ENCODE peak calls at places on chromosome 3, in eight cellular contexts. One of them, this sample, is unnamed.

GRCh38 chr3:108804437-108804836 is 18.1 kb upstream of the TRAT1 start:
- DNase-seq in HFF-Myc: no peak
- DNase-seq in fibroblast of lung: peak
- DNase-seq in AML-193: no peak
- DNase-seq in H9: no peak
- DNase-seq in iris pigment epithelial cell: peak
- DNase-seq in neural crest cell: no peak
- DNase-seq in activated CD8-positive, alpha-beta memory T cell treated with anti-CD3 and anti-CD28 coated beads, Interleukin-2, amount 50 U/mL, for 48 hours: no peak
- DNase-seq in this sample: peak

GRCh38 chr3:111763101-111763500 is 96.0 kb upstream of the PHLDB2 start:
- DNase-seq in neural crest cell: no peak
- DNase-seq in fibroblast of lung: peak
- DNase-seq in AML-193: no peak
- DNase-seq in activated CD8-positive, alpha-beta memory T cell treated with anti-CD3 and anti-CD28 coated beads, Interleukin-2, amount 50 U/mL, for 48 hours: no peak
- DNase-seq in iris pigment epithelial cell: peak
- DNase-seq in H9: no peak
- DNase-seq in HFF-Myc: no peak
- DNase-seq in this sample: peak

GRCh38 chr3:175001091-175001490 is 142.0 kb downstream of the NAALADL2 start:
- DNase-seq in neural crest cell: no peak
- DNase-seq in activated CD8-positive, alpha-beta memory T cell treated with anti-CD3 and anti-CD28 coated beads, Interleukin-2, amount 50 U/mL, for 48 hours: no peak
- DNase-seq in HFF-Myc: no peak
- DNase-seq in H9: no peak
- DNase-seq in fibroblast of lung: no peak
- DNase-seq in iris pigment epithelial cell: peak
- DNase-seq in AML-193: no peak
- DNase-seq in this sample: no peak

GRCh38 chr3:98274914-98275313 is 7.4 kb upstream of the OR5H2 start:
- DNase-seq in iris pigment epithelial cell: no peak
- DNase-seq in neural crest cell: no peak
- DNase-seq in H9: peak
- DNase-seq in AML-193: no peak
- DNase-seq in fibroblast of lung: no peak
- DNase-seq in HFF-Myc: no peak
- DNase-seq in activated CD8-positive, alpha-beta memory T cell treated with anti-CD3 and anti-CD28 coated beads, Interleukin-2, amount 50 U/mL, for 48 hours: no peak
- DNase-seq in this sample: no peak

GRCh38 chr3:110542552-110543164 is 529.0 kb upstream of the NECTIN3 start:
- DNase-seq in AML-193: no peak
- DNase-seq in HFF-Myc: no peak
- DNase-seq in activated CD8-positive, alpha-beta memory T cell treated with anti-CD3 and anti-CD28 coated beads, Interleukin-2, amount 50 U/mL, for 48 hours: no peak
- DNase-seq in neural crest cell: no peak
- DNase-seq in iris pigment epithelial cell: no peak
- DNase-seq in fibroblast of lung: no peak
- DNase-seq in H9: no peak
- DNase-seq in this sample: peak

GRCh38 chr3:61828158-61828874 is 266.9 kb downstream of the PTPRG start:
- DNase-seq in HFF-Myc: no peak
- DNase-seq in iris pigment epithelial cell: no peak
- DNase-seq in fibroblast of lung: no peak
- DNase-seq in H9: no peak
- DNase-seq in activated CD8-positive, alpha-beta memory T cell treated with anti-CD3 and anti-CD28 coated beads, Interleukin-2, amount 50 U/mL, for 48 hours: no peak
- DNase-seq in neural crest cell: no peak
- DNase-seq in AML-193: no peak
- DNase-seq in this sample: no peak

GRCh38 chr3:194224536-194224935 is 88.6 kb downstream of the HES1 start:
- DNase-seq in H9: no peak
- DNase-seq in neural crest cell: no peak
- DNase-seq in iris pigment epithelial cell: no peak
- DNase-seq in activated CD8-positive, alpha-beta memory T cell treated with anti-CD3 and anti-CD28 coated beads, Interleukin-2, amount 50 U/mL, for 48 hours: no peak
- DNase-seq in fibroblast of lung: no peak
- DNase-seq in AML-193: peak
- DNase-seq in HFF-Myc: no peak
- DNase-seq in this sample: no peak

GRCh38 chr3:50339485-50340196 is 995 bp downstream of the RASSF1 start:
- DNase-seq in iris pigment epithelial cell: peak
- DNase-seq in neural crest cell: no peak
- DNase-seq in HFF-Myc: no peak
- DNase-seq in AML-193: no peak
- DNase-seq in activated CD8-positive, alpha-beta memory T cell treated with anti-CD3 and anti-CD28 coated beads, Interleukin-2, amount 50 U/mL, for 48 hours: no peak
- DNase-seq in fibroblast of lung: no peak
- DNase-seq in H9: no peak
- DNase-seq in this sample: peak

GRCh38 chr3:197516517-197516889 is 39.3 kb downstream of the BDH1 start:
- DNase-seq in fibroblast of lung: peak
- DNase-seq in iris pigment epithelial cell: peak
- DNase-seq in activated CD8-positive, alpha-beta memory T cell treated with anti-CD3 and anti-CD28 coated beads, Interleukin-2, amount 50 U/mL, for 48 hours: no peak
- DNase-seq in H9: no peak
- DNase-seq in AML-193: no peak
- DNase-seq in neural crest cell: no peak
- DNase-seq in HFF-Myc: no peak
- DNase-seq in this sample: peak

GRCh38 chr3:61774279-61774890 is 213.0 kb downstream of the PTPRG start:
- DNase-seq in iris pigment epithelial cell: no peak
- DNase-seq in neural crest cell: no peak
- DNase-seq in activated CD8-positive, alpha-beta memory T cell treated with anti-CD3 and anti-CD28 coated beads, Interleukin-2, amount 50 U/mL, for 48 hours: no peak
- DNase-seq in HFF-Myc: no peak
- DNase-seq in fibroblast of lung: no peak
- DNase-seq in AML-193: no peak
- DNase-seq in H9: no peak
- DNase-seq in this sample: no peak

GRCh38 chr3:141308588-141309218 is 59.6 kb upstream of the ZBTB38 start:
- DNase-seq in HFF-Myc: no peak
- DNase-seq in activated CD8-positive, alpha-beta memory T cell treated with anti-CD3 and anti-CD28 coated beads, Interleukin-2, amount 50 U/mL, for 48 hours: no peak
- DNase-seq in iris pigment epithelial cell: peak
- DNase-seq in AML-193: no peak
- DNase-seq in neural crest cell: peak
- DNase-seq in H9: peak
- DNase-seq in fibroblast of lung: peak
- DNase-seq in this sample: peak

GRCh38 chr3:146831657-146832056 is 226.5 kb upstream of the PLSCR5 start:
- DNase-seq in HFF-Myc: no peak
- DNase-seq in activated CD8-positive, alpha-beta memory T cell treated with anti-CD3 and anti-CD28 coated beads, Interleukin-2, amount 50 U/mL, for 48 hours: no peak
- DNase-seq in AML-193: no peak
- DNase-seq in neural crest cell: no peak
- DNase-seq in fibroblast of lung: no peak
- DNase-seq in H9: no peak
- DNase-seq in iris pigment epithelial cell: no peak
- DNase-seq in this sample: no peak

GRCh38 chr3:82082796-82083195 is 321.4 kb upstream of the GBE1 start:
- DNase-seq in activated CD8-positive, alpha-beta memory T cell treated with anti-CD3 and anti-CD28 coated beads, Interleukin-2, amount 50 U/mL, for 48 hours: no peak
- DNase-seq in iris pigment epithelial cell: peak
- DNase-seq in neural crest cell: no peak
- DNase-seq in AML-193: no peak
- DNase-seq in HFF-Myc: no peak
- DNase-seq in fibroblast of lung: peak
- DNase-seq in H9: no peak
- DNase-seq in this sample: peak

GRCh38 chr3:9255976-9256375 is 6.5 kb upstream of the SRGAP3 start:
- DNase-seq in HFF-Myc: no peak
- DNase-seq in fibroblast of lung: no peak
- DNase-seq in AML-193: no peak
- DNase-seq in activated CD8-positive, alpha-beta memory T cell treated with anti-CD3 and anti-CD28 coated beads, Interleukin-2, amount 50 U/mL, for 48 hours: no peak
- DNase-seq in H9: peak
- DNase-seq in neural crest cell: no peak
- DNase-seq in iris pigment epithelial cell: no peak
- DNase-seq in this sample: no peak

GRCh38 chr3:189572249-189572648 is 58.9 kb upstream of the TP63 start:
- DNase-seq in AML-193: no peak
- DNase-seq in HFF-Myc: no peak
- DNase-seq in H9: no peak
- DNase-seq in fibroblast of lung: peak
- DNase-seq in iris pigment epithelial cell: no peak
- DNase-seq in activated CD8-positive, alpha-beta memory T cell treated with anti-CD3 and anti-CD28 coated beads, Interleukin-2, amount 50 U/mL, for 48 hours: no peak
- DNase-seq in neural crest cell: no peak
- DNase-seq in this sample: no peak

GRCh38 chr3:94115482-94115881 is 52.6 kb downstream of the NSUN3 start:
- DNase-seq in iris pigment epithelial cell: peak
- DNase-seq in activated CD8-positive, alpha-beta memory T cell treated with anti-CD3 and anti-CD28 coated beads, Interleukin-2, amount 50 U/mL, for 48 hours: no peak
- DNase-seq in HFF-Myc: peak
- DNase-seq in neural crest cell: peak
- DNase-seq in AML-193: peak
- DNase-seq in fibroblast of lung: peak
- DNase-seq in H9: no peak
- DNase-seq in this sample: peak

GRCh38 chr3:144590854-144591253 is 619.2 kb downstream of the DIPK2A start:
- DNase-seq in H9: no peak
- DNase-seq in activated CD8-positive, alpha-beta memory T cell treated with anti-CD3 and anti-CD28 coated beads, Interleukin-2, amount 50 U/mL, for 48 hours: no peak
- DNase-seq in AML-193: peak
- DNase-seq in HFF-Myc: peak
- DNase-seq in neural crest cell: no peak
- DNase-seq in fibroblast of lung: peak
- DNase-seq in iris pigment epithelial cell: peak
- DNase-seq in this sample: peak

GRCh38 chr3:28590851-28591250 is 242.2 kb upstream of the AZI2 start:
- DNase-seq in iris pigment epithelial cell: no peak
- DNase-seq in neural crest cell: no peak
- DNase-seq in H9: no peak
- DNase-seq in AML-193: no peak
- DNase-seq in HFF-Myc: no peak
- DNase-seq in activated CD8-positive, alpha-beta memory T cell treated with anti-CD3 and anti-CD28 coated beads, Interleukin-2, amount 50 U/mL, for 48 hours: no peak
- DNase-seq in fibroblast of lung: peak
- DNase-seq in this sample: no peak

GRCh38 chr3:157160652-157161480 is 919 bp upstream of the CCNL1 start:
- DNase-seq in iris pigment epithelial cell: peak
- DNase-seq in neural crest cell: no peak
- DNase-seq in fibroblast of lung: peak
- DNase-seq in H9: peak
- DNase-seq in activated CD8-positive, alpha-beta memory T cell treated with anti-CD3 and anti-CD28 coated beads, Interleukin-2, amount 50 U/mL, for 48 hours: no peak
- DNase-seq in AML-193: peak
- DNase-seq in HFF-Myc: peak
- DNase-seq in this sample: peak

GRCh38 chr3:18066899-18067582 is 324.6 kb upstream of the TBC1D5 start:
- DNase-seq in neural crest cell: no peak
- DNase-seq in AML-193: no peak
- DNase-seq in activated CD8-positive, alpha-beta memory T cell treated with anti-CD3 and anti-CD28 coated beads, Interleukin-2, amount 50 U/mL, for 48 hours: no peak
- DNase-seq in fibroblast of lung: no peak
- DNase-seq in HFF-Myc: no peak
- DNase-seq in H9: no peak
- DNase-seq in iris pigment epithelial cell: no peak
- DNase-seq in this sample: no peak

GRCh38 chr3:182618085-182618732 is 175.1 kb upstream of the ATP11B start:
- DNase-seq in neural crest cell: peak
- DNase-seq in activated CD8-positive, alpha-beta memory T cell treated with anti-CD3 and anti-CD28 coated beads, Interleukin-2, amount 50 U/mL, for 48 hours: no peak
- DNase-seq in HFF-Myc: no peak
- DNase-seq in H9: no peak
- DNase-seq in fibroblast of lung: peak
- DNase-seq in iris pigment epithelial cell: peak
- DNase-seq in AML-193: peak
- DNase-seq in this sample: peak

GRCh38 chr3:49903451-49904424 is at the start of gene MST1R:
- DNase-seq in fibroblast of lung: no peak
- DNase-seq in activated CD8-positive, alpha-beta memory T cell treated with anti-CD3 and anti-CD28 coated beads, Interleukin-2, amount 50 U/mL, for 48 hours: peak
- DNase-seq in AML-193: peak
- DNase-seq in neural crest cell: peak
- DNase-seq in H9: peak
- DNase-seq in iris pigment epithelial cell: peak
- DNase-seq in HFF-Myc: no peak
- DNase-seq in this sample: peak

GRCh38 chr3:69422751-69423150 is 36.9 kb upstream of the FRMD4B start:
- DNase-seq in iris pigment epithelial cell: peak
- DNase-seq in H9: no peak
- DNase-seq in activated CD8-positive, alpha-beta memory T cell treated with anti-CD3 and anti-CD28 coated beads, Interleukin-2, amount 50 U/mL, for 48 hours: no peak
- DNase-seq in neural crest cell: no peak
- DNase-seq in fibroblast of lung: peak
- DNase-seq in AML-193: no peak
- DNase-seq in HFF-Myc: no peak
- DNase-seq in this sample: peak

GRCh38 chr3:49412632-49413337 is 562 bp downstream of the TCTA start:
- DNase-seq in AML-193: no peak
- DNase-seq in iris pigment epithelial cell: no peak
- DNase-seq in H9: no peak
- DNase-seq in neural crest cell: no peak
- DNase-seq in activated CD8-positive, alpha-beta memory T cell treated with anti-CD3 and anti-CD28 coated beads, Interleukin-2, amount 50 U/mL, for 48 hours: no peak
- DNase-seq in HFF-Myc: no peak
- DNase-seq in fibroblast of lung: peak
- DNase-seq in this sample: no peak

GRCh38 chr3:33488246-33488645 is 48.0 kb upstream of the UBP1 start:
- DNase-seq in iris pigment epithelial cell: no peak
- DNase-seq in neural crest cell: no peak
- DNase-seq in AML-193: no peak
- DNase-seq in activated CD8-positive, alpha-beta memory T cell treated with anti-CD3 and anti-CD28 coated beads, Interleukin-2, amount 50 U/mL, for 48 hours: no peak
- DNase-seq in HFF-Myc: no peak
- DNase-seq in fibroblast of lung: no peak
- DNase-seq in H9: no peak
- DNase-seq in this sample: no peak

GRCh38 chr3:119324899-119325298 is 30.7 kb downstream of the ARHGAP31 start:
- DNase-seq in iris pigment epithelial cell: no peak
- DNase-seq in H9: no peak
- DNase-seq in neural crest cell: no peak
- DNase-seq in fibroblast of lung: no peak
- DNase-seq in HFF-Myc: no peak
- DNase-seq in AML-193: no peak
- DNase-seq in activated CD8-positive, alpha-beta memory T cell treated with anti-CD3 and anti-CD28 coated beads, Interleukin-2, amount 50 U/mL, for 48 hours: no peak
- DNase-seq in this sample: no peak

GRCh38 chr3:129507181-129507831 is 21.1 kb upstream of the RHO start:
- DNase-seq in AML-193: no peak
- DNase-seq in iris pigment epithelial cell: no peak
- DNase-seq in neural crest cell: no peak
- DNase-seq in HFF-Myc: no peak
- DNase-seq in H9: no peak
- DNase-seq in activated CD8-positive, alpha-beta memory T cell treated with anti-CD3 and anti-CD28 coated beads, Interleukin-2, amount 50 U/mL, for 48 hours: no peak
- DNase-seq in fibroblast of lung: no peak
- DNase-seq in this sample: no peak

GRCh38 chr3:189941679-189942078 is 179.0 kb downstream of the P3H2 start:
- DNase-seq in iris pigment epithelial cell: peak
- DNase-seq in HFF-Myc: no peak
- DNase-seq in H9: no peak
- DNase-seq in neural crest cell: no peak
- DNase-seq in activated CD8-positive, alpha-beta memory T cell treated with anti-CD3 and anti-CD28 coated beads, Interleukin-2, amount 50 U/mL, for 48 hours: no peak
- DNase-seq in AML-193: no peak
- DNase-seq in fibroblast of lung: peak
- DNase-seq in this sample: peak

GRCh38 chr3:70110066-70110465 is 110.5 kb downstream of the SAMMSON start:
- DNase-seq in HFF-Myc: no peak
- DNase-seq in neural crest cell: no peak
- DNase-seq in H9: no peak
- DNase-seq in AML-193: no peak
- DNase-seq in fibroblast of lung: no peak
- DNase-seq in activated CD8-positive, alpha-beta memory T cell treated with anti-CD3 and anti-CD28 coated beads, Interleukin-2, amount 50 U/mL, for 48 hours: no peak
- DNase-seq in iris pigment epithelial cell: no peak
- DNase-seq in this sample: no peak

GRCh38 chr3:157023211-157023610 is 136.7 kb downstream of the CCNL1 start:
- DNase-seq in neural crest cell: no peak
- DNase-seq in fibroblast of lung: peak
- DNase-seq in HFF-Myc: no peak
- DNase-seq in H9: no peak
- DNase-seq in activated CD8-positive, alpha-beta memory T cell treated with anti-CD3 and anti-CD28 coated beads, Interleukin-2, amount 50 U/mL, for 48 hours: no peak
- DNase-seq in iris pigment epithelial cell: no peak
- DNase-seq in AML-193: no peak
- DNase-seq in this sample: no peak

GRCh38 chr3:150147776-150148175 is 177.1 kb upstream of the PFN2 start:
- DNase-seq in activated CD8-positive, alpha-beta memory T cell treated with anti-CD3 and anti-CD28 coated beads, Interleukin-2, amount 50 U/mL, for 48 hours: no peak
- DNase-seq in fibroblast of lung: peak
- DNase-seq in iris pigment epithelial cell: peak
- DNase-seq in HFF-Myc: no peak
- DNase-seq in AML-193: no peak
- DNase-seq in neural crest cell: no peak
- DNase-seq in H9: no peak
- DNase-seq in this sample: peak

GRCh38 chr3:4977001-4977888 is 2.0 kb upstream of the BHLHE40 start:
- DNase-seq in activated CD8-positive, alpha-beta memory T cell treated with anti-CD3 and anti-CD28 coated beads, Interleukin-2, amount 50 U/mL, for 48 hours: peak
- DNase-seq in HFF-Myc: no peak
- DNase-seq in AML-193: peak
- DNase-seq in iris pigment epithelial cell: peak
- DNase-seq in H9: peak
- DNase-seq in neural crest cell: no peak
- DNase-seq in fibroblast of lung: peak
- DNase-seq in this sample: peak

This sample was measured in choroid plexus epithelial cell.